ENCODE peak calls at places on chromosomes 1 and 21, in five cellular contexts. H is fibroblast of pulmonary artery, R is coronary artery, S is HL-60, I is astrocyte of the cerebellum. V is an unnamed sample.

GRCh38 chr21:28932717-28933116 is 60.0 kb downstream of the LTN1 start:
- DNase-seq in H (no peak), R (no peak), S (no peak), I (no peak), V (no peak)

GRCh38 chr1:63704443-63704842 is 69.4 kb upstream of the ROR1 start:
- DNase-seq in H (peak; percentile 17), R (no peak), S (no peak), I (no peak), V (peak; percentile 77)

GRCh38 chr1:171468120-171468790 is 17.1 kb upstream of the PRRC2C start:
- DNase-seq in H (peak; percentile 29), R (no peak), S (no peak), I (no peak), V (peak; percentile 91)

GRCh38 chr1:226977288-226977972 is 37.3 kb downstream of the COQ8A start:
- DNase-seq in H (no peak), R (peak; percentile 70), S (no peak), I (no peak), V (no peak)

GRCh38 chr1:74689800-74690696 is 16.5 kb upstream of the ERICH3 start:
- DNase-seq in H (peak; percentile 77), R (no peak), S (peak; percentile 6), I (peak; percentile 53), V (peak; percentile 65)

GRCh38 chr1:84355556-84355955 is 42.7 kb upstream of the DNASE2B start:
- DNase-seq in H (no peak), R (no peak), S (no peak), I (no peak), V (no peak)

GRCh38 chr21:16539041-16539440 is 809.3 kb downstream of the USP25 start:
- DNase-seq in H (no peak), R (no peak), S (no peak), I (no peak), V (no peak)

GRCh38 chr1:41920658-41921057 is 1.9 kb upstream of the HIVEP3 start:
- DNase-seq in H (no peak), R (no peak), S (no peak), I (no peak), V (peak; percentile 71)

GRCh38 chr1:177571076-177571475 is 398.8 kb downstream of the SEC16B start:
- DNase-seq in H (no peak), R (no peak), S (no peak), I (no peak), V (no peak)

GRCh38 chr1:37455516-37455915 is 18.9 kb upstream of the ZC3H12A start:
- DNase-seq in H (no peak), R (no peak), S (no peak), I (no peak), V (no peak)

GRCh38 chr1:113874017-113874879 is 2.7 kb upstream of the PTPN22 start:
- DNase-seq in H (peak; percentile 59), R (no peak), S (peak; percentile 41), I (no peak), V (peak; percentile 83)

GRCh38 chr1:153404768-153405167 is 11.6 kb upstream of the S100A7A start:
- DNase-seq in H (no peak), R (peak; percentile 63), S (no peak), I (no peak), V (no peak)

GRCh38 chr1:110829955-110830553 is 42.9 kb upstream of the CD53 start:
- DNase-seq in H (peak; percentile 25), R (no peak), S (peak; percentile 25), I (no peak), V (peak; percentile 56)

GRCh38 chr1:159981351-159982055 is 27.5 kb upstream of the SLAMF9 start:
- DNase-seq in H (no peak), R (peak; percentile 41), S (no peak), I (no peak), V (no peak)

GRCh38 chr1:28259935-28260802 is 851 bp downstream of the SESN2 start:
- DNase-seq in H (peak; percentile 95), R (peak; percentile 91), S (peak; percentile 57), I (peak; percentile 65), V (peak; percentile 92)

GRCh38 chr1:226735576-226735975 is 3.5 kb downstream of the ITPKB start:
- DNase-seq in H (no peak), R (no peak), S (no peak), I (no peak), V (no peak)

DNA sequence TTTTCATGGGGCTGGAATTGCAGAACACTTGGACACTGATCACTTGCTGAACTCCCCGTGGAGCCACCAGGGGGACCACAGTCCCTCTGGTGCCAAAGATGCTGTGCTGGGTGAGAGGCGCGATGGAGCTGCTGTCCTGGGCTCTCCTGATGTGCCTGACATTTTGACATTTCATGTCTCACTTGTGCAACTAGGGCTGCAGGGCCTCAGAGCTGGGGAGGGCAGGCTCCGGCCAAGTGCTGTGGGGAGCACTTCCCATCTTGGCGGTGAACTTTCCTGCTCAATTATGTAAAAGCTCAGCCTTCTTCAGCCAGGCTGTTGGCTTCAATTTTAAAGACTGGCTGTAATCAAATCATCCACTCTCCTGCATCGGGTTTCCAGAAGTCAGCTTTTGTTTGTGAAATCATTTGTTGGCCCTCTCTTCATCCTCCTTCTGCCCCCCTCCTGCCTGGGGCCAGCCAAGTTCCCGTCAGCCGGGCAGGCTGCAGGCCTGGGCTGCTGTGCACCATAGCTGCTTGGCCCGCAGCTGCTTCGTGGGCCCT is 36.8 kb downstream of the KCNAB2 start:
- DNase-seq in H (peak; percentile 35), R (no peak), S (no peak), I (no peak), V (no peak)
- TF ChIP-seq CTCF in H (peak; percentile 45), R (no peak), S (no peak), I (peak; percentile 39), V (peak; percentile 12)

GRCh38 chr21:45643021-45643980 is at the start of gene PCBP3:
- DNase-seq in H (peak; percentile 96), R (peak; percentile 93), S (peak; percentile 66), I (peak; percentile 84), V (peak; percentile 46)
- H3K4me3 ChIP-seq in H (peak within 1 kb of the TSS; percentile 63), R (peak within 1 kb of the TSS; percentile 78), S (peak within 1 kb of the TSS; percentile 28), I (peak within 1 kb of the TSS; percentile 52), V (no peak within 1 kb of the TSS)

GRCh38 chr1:178619523-178619922 is 105.5 kb upstream of the RALGPS2 start:
- DNase-seq in H (no peak), R (no peak), S (no peak), I (no peak), V (peak; percentile 53)
- TF ChIP-seq CTCF in H (no peak), R (no peak), S (no peak), I (no peak), V (no peak)

GRCh38 chr1:231093158-231093922 is 53.3 kb upstream of the FAM89A start:
- DNase-seq in H (no peak), R (no peak), S (no peak), I (no peak), V (no peak)
- H3K4me3 ChIP-seq in H (no peak overlapping the region), R (no peak overlapping the region), S (no peak overlapping the region), I (no peak overlapping the region), V (no peak overlapping the region)

DNA sequence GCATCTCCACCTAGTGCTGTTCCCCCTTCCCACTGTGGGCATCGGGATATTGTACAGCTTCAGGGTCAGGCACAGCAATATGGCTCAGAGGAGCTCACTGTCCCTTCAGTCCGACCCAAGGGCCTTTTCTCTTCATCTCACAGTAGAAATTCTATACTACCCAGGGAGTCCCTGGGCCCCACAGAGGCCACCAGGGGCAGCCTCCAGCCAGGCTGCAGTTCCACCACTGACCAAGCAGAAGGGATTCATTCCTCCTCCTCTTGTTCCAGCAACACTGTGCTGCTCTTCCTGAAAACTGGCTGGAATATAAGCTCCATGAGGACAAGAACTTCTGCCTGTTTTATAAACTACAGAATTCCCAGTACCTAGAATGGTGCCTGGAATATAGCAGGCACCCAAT is 70.5 kb downstream of the CD34 start:
- DNase-seq in H (no peak), R (peak; percentile 40), S (no peak), I (no peak), V (no peak)
- TF ChIP-seq CTCF in H (peak; percentile 10), R (no peak), S (no peak), I (no peak), V (no peak)

GRCh38 chr1:111988377-111988742 is 1.1 kb downstream of the KCND3 start:
- DNase-seq in H (no peak), R (no peak), S (no peak), I (no peak), V (no peak)
- H3K4me3 ChIP-seq in H (no peak overlapping the region), R (peak overlapping the region; percentile 86), S (no peak overlapping the region), I (no peak overlapping the region), V (no peak overlapping the region)

V was measured in epithelial cell of esophagus.